ENCODE peak calls at places on chromosomes 13 and 19, in eight cellular contexts. G is BE2C, W is esophagus muscularis mucosa, P is breast epithelium, K is fibroblast of lung, S is psoas muscle, C is pancreas, L is prostate gland. R is an unnamed sample.

GRCh38 chr19:29420065-29420464 is 105.7 kb upstream of the VSTM2B start:
- DNase-seq in G (no peak), W (no peak), P (no peak), K (no peak), S (no peak), C (no peak), L (no peak), R (no peak)

GRCh38 chr13:57982782-57983181 is 351.2 kb downstream of the PCDH17 start:
- DNase-seq in G (no peak), W (no peak), P (no peak), K (no peak), S (no peak), C (no peak), L (no peak), R (no peak)

GRCh38 chr13:19818223-19818842 is 35.6 kb upstream of the PSPC1 start:
- DNase-seq in G (peak; percentile 52), W (no peak), P (peak; percentile 82), K (no peak), S (peak; percentile 56), C (peak; percentile 58), L (peak; percentile 29), R (peak; percentile 68)

GRCh38 chr13:60164490-60164889 is 762 bp upstream of the DIAPH3 start:
- DNase-seq in G (no peak), W (no peak), P (no peak), K (peak; percentile 39), S (no peak), C (no peak), L (no peak), R (no peak)

GRCh38 chr19:51318687-51319675 is 7.5 kb downstream of the IGLON5 start:
- DNase-seq in G (no peak), W (no peak), P (no peak), K (no peak), S (no peak), C (no peak), L (no peak), R (no peak)

GRCh38 chr13:35812730-35813129 is 318.5 kb downstream of the DCLK1 start:
- DNase-seq in G (no peak), W (no peak), P (no peak), K (no peak), S (no peak), C (no peak), L (no peak), R (no peak)

GRCh38 chr19:11530432-11530831 is 1.5 kb upstream of the ECSIT start:
- DNase-seq in G (peak; percentile 96), W (no peak), P (peak; percentile 73), K (peak; percentile 84), S (peak; percentile 86), C (peak; percentile 93), L (peak; percentile 46), R (peak; percentile 50)

GRCh38 chr19:55044771-55045716 is 7.0 kb upstream of the GP6 start:
- DNase-seq in G (no peak), W (no peak), P (peak; percentile 20), K (no peak), S (no peak), C (no peak), L (no peak), R (no peak)

GRCh38 chr13:46386996-46387851 is at the start of gene RUBCNL:
- DNase-seq in G (peak; percentile 19), W (no peak), P (no peak), K (peak; percentile 27), S (peak; percentile 62), C (peak; percentile 70), L (no peak), R (peak; percentile 79)

GRCh38 chr13:33633701-33634525 is 184.0 kb upstream of the RFC3 start:
- DNase-seq in G (no peak), W (no peak), P (no peak), K (no peak), S (no peak), C (no peak), L (no peak), R (peak; percentile 62)

GRCh38 chr19:56594783-56595547 is at the start of gene ZNF71:
- DNase-seq in G (peak; percentile 94), W (peak; percentile 95), P (peak; percentile 85), K (peak; percentile 86), S (peak; percentile 94), C (peak; percentile 96), L (peak; percentile 79), R (peak; percentile 72)

GRCh38 chr13:43368003-43368402 is 344.6 kb downstream of the DNAJC15 start:
- DNase-seq in G (no peak), W (no peak), P (no peak), K (peak; percentile 15), S (no peak), C (no peak), L (peak; percentile 17), R (no peak)
- H3K4me3 ChIP-seq in G (no peak overlapping the region), W (peak overlapping the region; percentile 30), P (peak overlapping the region; percentile 39), K (peak overlapping the region; percentile 3), S (peak overlapping the region; percentile 33), C (peak overlapping the region; percentile 1), L (peak overlapping the region; percentile 13), R (no peak overlapping the region)

GRCh38 chr19:45774765-45775164 is 5.7 kb upstream of the SIX5 start:
- DNase-seq in G (no peak), W (no peak), P (no peak), K (no peak), S (no peak), C (peak; percentile 76), L (no peak), R (peak; percentile 93)
- TF ChIP-seq CTCF in G (no peak), W (no peak), P (no peak), K (no peak), S (no peak), C (no peak), L (no peak), R (peak; percentile 93)

DNA sequence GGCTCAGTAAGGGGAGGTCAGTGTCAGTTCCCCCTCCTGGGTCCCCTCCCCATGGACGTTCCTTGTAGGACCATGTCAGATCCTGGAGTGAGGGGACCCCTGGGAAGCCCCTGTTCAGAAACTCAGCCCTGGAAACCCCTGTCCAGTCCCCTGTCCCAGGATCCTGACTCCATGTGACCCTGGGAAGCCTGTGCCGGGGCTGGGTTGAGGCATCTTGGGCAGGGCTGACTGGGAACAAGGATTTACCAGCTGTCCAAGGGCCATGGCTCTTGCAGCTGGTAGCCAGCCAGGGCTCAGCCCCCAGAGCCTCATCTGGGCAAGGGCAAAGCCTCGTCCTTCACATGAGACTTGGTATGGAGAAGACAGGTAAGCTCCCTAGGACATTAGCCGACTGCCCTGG is 25.1 kb downstream of the CEACAM4 start:
- DNase-seq in G (no peak), W (no peak), P (no peak), K (no peak), S (no peak), C (no peak), L (no peak), R (no peak)
- H3K27me3 ChIP-seq in G (peaks cover 47% of the 10 kb centered on the region), W (no peaks in the 10 kb centered on the region), P (no peaks in the 10 kb centered on the region), K (no peaks in the 10 kb centered on the region), S (no peaks in the 10 kb centered on the region), C (no peaks in the 10 kb centered on the region), L (no peaks in the 10 kb centered on the region), R (no peaks in the 10 kb centered on the region)

DNA sequence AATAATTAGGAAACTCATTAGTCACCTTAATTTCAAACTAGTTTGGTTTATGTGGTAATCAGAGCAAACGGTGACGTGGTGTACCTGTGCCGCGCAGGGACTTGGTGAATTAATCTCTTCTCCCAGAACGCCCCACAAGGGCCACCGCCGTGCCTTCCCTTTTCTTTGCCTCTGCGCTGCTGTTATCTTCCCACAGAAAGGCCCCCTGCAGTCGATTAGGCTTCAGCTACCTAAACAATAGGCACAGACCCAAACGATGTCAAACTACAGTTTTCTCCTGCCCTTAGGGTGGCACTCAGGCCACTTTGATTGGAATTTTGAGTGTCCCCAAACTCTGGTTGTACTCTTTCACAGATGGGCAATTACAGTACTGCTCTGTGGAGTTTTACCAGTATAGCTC is 115.5 kb downstream of the GGACT start:
- DNase-seq in G (no peak), W (no peak), P (no peak), K (no peak), S (no peak), C (no peak), L (no peak), R (no peak)
- H3K4me3 ChIP-seq in G (no peak overlapping the region), W (no peak overlapping the region), P (no peak overlapping the region), K (no peak overlapping the region), S (no peak overlapping the region), C (no peak overlapping the region), L (no peak overlapping the region), R (no peak overlapping the region)

DNA sequence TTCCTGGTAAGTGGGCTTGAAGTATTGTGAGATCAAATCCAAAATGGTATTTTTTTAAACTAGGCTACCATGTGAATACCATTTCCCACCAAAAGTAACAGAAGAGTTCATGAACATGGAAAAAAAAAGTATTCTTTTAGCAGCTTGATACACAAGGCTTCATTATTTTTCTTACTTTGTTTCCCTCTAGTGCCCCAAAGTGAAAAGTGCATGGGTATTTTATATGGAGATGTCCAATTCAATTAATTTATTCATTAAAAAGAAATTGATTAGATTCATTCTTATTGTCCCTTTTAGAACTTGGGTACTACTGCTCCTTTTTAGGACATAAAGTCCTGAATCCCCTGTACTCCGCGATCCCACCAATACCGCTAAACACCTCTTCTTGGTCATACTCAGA is 28.6 kb upstream of the SCEL start:
- DNase-seq in G (no peak), W (no peak), P (no peak), K (peak; percentile 25), S (no peak), C (no peak), L (no peak), R (no peak)
- TF ChIP-seq CTCF in G (peak; percentile 13), W (no peak), P (peak; percentile 7), K (peak; percentile 20), S (peak; percentile 30), C (no peak), L (peak; percentile 29), R (no peak)